ENCODE peak calls at places on chromosomes 11 and 22, in seven cellular contexts. X is NCI-H748 treated with DMSO at 0.1 percent for 48 hours, C is LHCN-M2, B is WTC11, Z is activated T-helper 1 cell treated with Interleukin-2 at 50 U/mL for 16 hours, U is cerebellar cortex, K is esophagus squamous epithelium. Y is an unnamed sample.

GRCh38 chr11:75518204-75518549 is 7.6 kb downstream of the GDPD5 start:
- DNase-seq in X (no peak), C (no peak), B (no peak), Z (no peak), U (no peak), K (no peak), Y (no peak)

GRCh38 chr11:35321111-35321510 is 98.2 kb downstream of the SLC1A2 start:
- DNase-seq in X (no peak), C (no peak), B (no peak), Z (no peak), U (no peak), K (no peak), Y (no peak)

GRCh38 chr22:30927806-30928205 is 40.8 kb downstream of the MORC2 start:
- DNase-seq in X (no peak), C (no peak), B (no peak), Z (no peak), U (no peak), K (no peak), Y (no peak)

GRCh38 chr11:46247664-46248063 is 29.8 kb upstream of the CREB3L1 start:
- DNase-seq in X (peak), C (peak), B (peak), Z (no peak), U (peak), K (no peak), Y (peak)

GRCh38 chr11:57357827-57358226 is 19.7 kb downstream of the P2RX3 start:
- DNase-seq in X (no peak), C (no peak), B (no peak), Z (no peak), U (no peak), K (no peak), Y (no peak)

GRCh38 chr11:61610905-61611304 is 30.0 kb upstream of the SYT7 start:
- DNase-seq in X (no peak), C (no peak), B (no peak), Z (no peak), U (no peak), K (no peak), Y (no peak)

GRCh38 chr11:129023968-129024676 is 81.5 kb upstream of the TP53AIP1 start:
- DNase-seq in X (peak), C (peak), B (peak), Z (no peak), U (no peak), K (no peak), Y (no peak)

GRCh38 chr11:11577932-11578331 is 43.9 kb downstream of the GALNT18 start:
- DNase-seq in X (no peak), C (no peak), B (no peak), Z (no peak), U (no peak), K (no peak), Y (no peak)

GRCh38 chr11:11297578-11297977 is 55.5 kb downstream of the CSNK2A3 start:
- DNase-seq in X (no peak), C (no peak), B (no peak), Z (no peak), U (no peak), K (no peak), Y (no peak)

GRCh38 chr11:35526370-35526792 is 965 bp upstream of the PAMR1 start:
- DNase-seq in X (no peak), C (no peak), B (peak), Z (no peak), U (peak), K (no peak), Y (no peak)

GRCh38 chr22:31857247-31857646 is 87.1 kb upstream of the YWHAH start:
- DNase-seq in X (peak), C (no peak), B (peak), Z (no peak), U (peak), K (no peak), Y (no peak)

GRCh38 chr11:2097356-2097997 is 41.7 kb downstream of the IGF2 start:
- DNase-seq in X (no peak), C (peak), B (peak), Z (no peak), U (no peak), K (no peak), Y (peak)

GRCh38 chr22:19942071-19942885 is 660 bp upstream of the TXNRD2 start:
- DNase-seq in X (no peak), C (peak), B (no peak), Z (no peak), U (peak), K (no peak), Y (peak)

GRCh38 chr11:130636672-130637463 is 188.4 kb downstream of the ADAMTS15 start:
- DNase-seq in X (peak), C (peak), B (no peak), Z (no peak), U (no peak), K (no peak), Y (peak)

GRCh38 chr22:20324139-20324516 is 4.3 kb upstream of the DGCR6L start:
- DNase-seq in X (no peak), C (no peak), B (no peak), Z (no peak), U (no peak), K (no peak), Y (no peak)

GRCh38 chr11:2305140-2305861 is 3.5 kb downstream of the TSPAN32 start:
- DNase-seq in X (no peak), C (peak), B (peak), Z (peak), U (peak), K (peak), Y (peak)

GRCh38 chr11:14384338-14384737 is 25.4 kb upstream of the RRAS2 start:
- DNase-seq in X (no peak), C (peak), B (no peak), Z (no peak), U (no peak), K (no peak), Y (no peak)

GRCh38 chr22:28217277-28217676 is 298.2 kb upstream of the PITPNB start:
- DNase-seq in X (no peak), C (no peak), B (no peak), Z (no peak), U (no peak), K (no peak), Y (no peak)

GRCh38 chr22:44721206-44721605 is 19.2 kb downstream of the PRR5 start:
- DNase-seq in X (no peak), C (no peak), B (no peak), Z (no peak), U (peak), K (no peak), Y (no peak)

GRCh38 chr11:118792642-118793124 is 1.7 kb upstream of the DDX6 start:
- DNase-seq in X (no peak), C (peak), B (peak), Z (peak), U (peak), K (peak), Y (peak)